ENCODE peak calls at places on chromosomes 5 and 9, in nine cellular contexts. Y is neuronal stem cell, R is tibial nerve, X is left ventricle myocardium inferior, Q is PC-3, C is heart left ventricle, W is aorta, S is upper lobe of right lung, I is Peyer's patch. F is an unnamed sample.
A peak's percentile ranks its signal among the peaks of the same experiment; 100 is the strongest.

GRCh38 chr5:6686916-6687409 is 26.3 kb upstream of the TENT4A start:
- DNase-seq in Y (peak; percentile 69), R (no peak), X (no peak), Q (peak; percentile 62), C (no peak), W (no peak), S (no peak), I (no peak), F (peak; percentile 38)

GRCh38 chr5:139844472-139845145 is 49.0 kb downstream of the PSD2 start:
- DNase-seq in Y (peak; percentile 72), R (peak; percentile 39), X (peak; percentile 70), Q (peak; percentile 74), C (peak; percentile 77), W (peak; percentile 92), S (peak; percentile 86), I (peak; percentile 67), F (peak; percentile 79)

GRCh38 chr5:83387041-83387440 is 84.5 kb upstream of the VCAN start:
- DNase-seq in Y (no peak), R (no peak), X (no peak), Q (peak; percentile 47), C (no peak), W (no peak), S (no peak), I (no peak), F (no peak)

GRCh38 chr9:79236466-79236865 is 335.3 kb upstream of the TLE4 start:
- DNase-seq in Y (no peak), R (no peak), X (no peak), Q (peak; percentile 8), C (no peak), W (no peak), S (no peak), I (no peak), F (no peak)

GRCh38 chr9:94860678-94861588 is 134.4 kb downstream of the AOPEP start:
- DNase-seq in Y (no peak), R (no peak), X (no peak), Q (no peak), C (no peak), W (no peak), S (no peak), I (no peak), F (no peak)

GRCh38 chr5:103027267-103027666 is 92.7 kb downstream of the GIN1 start:
- DNase-seq in Y (no peak), R (no peak), X (no peak), Q (no peak), C (no peak), W (no peak), S (no peak), I (no peak), F (no peak)

GRCh38 chr9:3848445-3849114 is 322.8 kb upstream of the RFX3 start:
- DNase-seq in Y (peak; percentile 68), R (no peak), X (no peak), Q (peak; percentile 43), C (no peak), W (no peak), S (no peak), I (no peak), F (no peak)

GRCh38 chr5:109485030-109485429 is 75.3 kb upstream of the PJA2 start:
- DNase-seq in Y (no peak), R (peak; percentile 33), X (peak; percentile 65), Q (no peak), C (peak; percentile 70), W (peak; percentile 85), S (peak; percentile 76), I (peak; percentile 71), F (peak; percentile 65)

GRCh38 chr9:4801156-4801555 is 8.4 kb downstream of the RCL1 start:
- DNase-seq in Y (no peak), R (no peak), X (no peak), Q (no peak), C (no peak), W (no peak), S (no peak), I (no peak), F (no peak)

GRCh38 chr5:75510836-75511434 is 494 bp downstream of the CERT1 start:
- DNase-seq in Y (peak; percentile 23), R (no peak), X (peak; percentile 50), Q (peak; percentile 5), C (peak; percentile 76), W (peak; percentile 86), S (peak; percentile 83), I (peak; percentile 87), F (peak; percentile 44)

GRCh38 chr9:68750179-68750685 is 45.2 kb downstream of the PIP5K1B start:
- DNase-seq in Y (no peak), R (no peak), X (no peak), Q (no peak), C (no peak), W (no peak), S (no peak), I (no peak), F (no peak)

GRCh38 chr5:159091596-159091995 is 8.1 kb downstream of the EBF1 start:
- DNase-seq in Y (no peak), R (no peak), X (no peak), Q (no peak), C (no peak), W (no peak), S (no peak), I (no peak), F (no peak)

GRCh38 chr5:80912479-80912878 is 47.7 kb upstream of the RASGRF2 start:
- DNase-seq in Y (no peak), R (no peak), X (no peak), Q (peak; percentile 60), C (no peak), W (no peak), S (no peak), I (no peak), F (no peak)

DNA sequence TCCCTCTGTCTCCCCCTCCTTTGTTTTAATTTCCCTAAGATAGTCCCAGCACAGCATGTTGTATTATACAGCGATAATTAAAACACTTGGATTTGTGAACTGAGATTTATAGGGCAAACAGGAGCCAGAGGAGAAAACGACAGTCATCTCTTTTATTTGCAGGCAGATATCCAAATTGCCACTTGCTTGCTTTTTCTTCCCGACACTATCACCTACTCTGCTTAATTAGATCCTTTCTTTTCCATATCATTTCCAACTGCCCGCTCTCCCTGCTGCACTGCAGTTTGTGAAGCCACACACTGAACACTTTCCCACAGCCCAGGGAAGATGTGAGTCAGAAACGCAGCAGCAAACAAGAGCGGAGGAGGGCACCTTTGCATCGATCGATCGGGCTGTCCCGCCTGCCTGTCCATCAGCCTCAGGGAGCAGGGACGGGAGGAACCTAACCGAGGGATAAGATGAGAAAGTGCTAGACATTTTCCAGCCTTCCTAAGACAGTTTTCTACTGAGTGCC is 35.8 kb upstream of the SPRY4 start:
- DNase-seq in Y (no peak), R (no peak), X (no peak), Q (peak; percentile 75), C (no peak), W (no peak), S (no peak), I (no peak), F (peak; percentile 66)
- H3K27ac ChIP-seq in Y (no peak overlapping the region), R (peak overlapping the region; percentile 37), X (no peak overlapping the region), Q (peak overlapping the region; percentile 36), C (no peak overlapping the region), W (no peak overlapping the region), S (no peak overlapping the region), I (peak overlapping the region; percentile 2), F (peak overlapping the region; percentile 35)

DNA sequence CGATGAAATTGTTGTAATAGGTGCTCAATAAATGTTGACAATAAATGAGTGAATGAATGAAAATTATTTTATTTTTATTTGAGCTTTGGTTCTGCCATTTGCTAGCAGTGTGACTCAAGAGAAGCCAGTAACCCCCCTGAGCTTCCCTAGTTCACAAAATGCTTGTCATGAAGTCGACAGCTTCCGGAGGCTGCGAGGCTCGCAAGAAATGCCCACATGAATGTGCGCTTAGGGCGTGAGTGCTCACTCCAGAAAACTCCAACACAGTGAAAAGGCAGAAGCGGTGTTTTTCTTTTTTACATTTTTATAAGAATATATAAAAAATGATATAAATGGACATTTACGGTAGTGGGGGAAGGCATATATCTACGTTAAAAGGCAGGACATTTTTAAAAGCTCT is 26.5 kb downstream of the CDKN2A start:
- DNase-seq in Y (no peak), R (no peak), X (no peak), Q (no peak), C (no peak), W (no peak), S (no peak), I (no peak), F (no peak)
- H3K4me1 ChIP-seq in Y (peaks cover 9% of the 10 kb centered on the region), R (peaks cover 37% of the 10 kb centered on the region), X (peaks cover 33% of the 10 kb centered on the region), Q (peaks cover 6% of the 10 kb centered on the region), C (peaks cover 17% of the 10 kb centered on the region), W (no peaks in the 10 kb centered on the region), S (peaks cover 12% of the 10 kb centered on the region), I (peaks cover 9% of the 10 kb centered on the region), F (peaks cover 14% of the 10 kb centered on the region)

DNA sequence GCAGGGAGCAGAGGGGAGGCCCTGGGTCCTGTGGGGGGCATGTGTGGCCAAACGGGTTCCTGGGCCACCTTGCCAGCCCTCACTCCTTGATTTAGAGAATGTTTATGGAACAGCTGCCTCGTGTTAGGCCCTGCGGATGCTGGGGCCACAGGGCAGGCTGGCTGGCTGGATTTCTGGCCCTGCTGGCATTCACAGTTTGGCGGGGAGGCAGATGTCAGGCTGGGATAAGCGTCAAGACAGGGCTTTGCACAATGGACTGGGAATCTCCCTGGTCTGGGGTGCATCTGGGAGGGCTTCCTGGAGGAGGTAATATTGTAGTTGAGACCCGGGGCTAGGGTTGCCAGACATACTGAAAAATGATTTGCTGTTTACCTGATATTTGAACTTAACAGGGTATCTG is 13.8 kb downstream of the NCS1 start:
- DNase-seq in Y (no peak), R (no peak), X (no peak), Q (no peak), C (no peak), W (no peak), S (no peak), I (no peak), F (no peak)
- H3K27ac ChIP-seq in Y (peak overlapping the region; percentile 82), R (peak overlapping the region; percentile 71), X (no peak overlapping the region), Q (no peak overlapping the region), C (peak overlapping the region; percentile 57), W (peak overlapping the region; percentile 96), S (peak overlapping the region; percentile 36), I (peak overlapping the region; percentile 64), F (peak overlapping the region; percentile 44)

GRCh38 chr5:55988979-55989612 is 5.7 kb downstream of the IL6ST start:
- DNase-seq in Y (no peak), R (no peak), X (no peak), Q (no peak), C (no peak), W (no peak), S (no peak), I (no peak), F (no peak)

GRCh38 chr5:55993013-55993412 is 1.8 kb downstream of the IL6ST start:
- DNase-seq in Y (no peak), R (no peak), X (no peak), Q (peak; percentile 46), C (no peak), W (no peak), S (no peak), I (no peak), F (no peak)

GRCh38 chr5:55986931-55987330 is 7.8 kb downstream of the IL6ST start:
- DNase-seq in Y (no peak), R (no peak), X (no peak), Q (no peak), C (no peak), W (no peak), S (no peak), I (no peak), F (no peak)

GRCh38 chr5:55991768-55992486 is 2.8 kb downstream of the IL6ST start:
- DNase-seq in Y (no peak), R (no peak), X (no peak), Q (no peak), C (no peak), W (no peak), S (no peak), I (no peak), F (no peak)

DNA sequence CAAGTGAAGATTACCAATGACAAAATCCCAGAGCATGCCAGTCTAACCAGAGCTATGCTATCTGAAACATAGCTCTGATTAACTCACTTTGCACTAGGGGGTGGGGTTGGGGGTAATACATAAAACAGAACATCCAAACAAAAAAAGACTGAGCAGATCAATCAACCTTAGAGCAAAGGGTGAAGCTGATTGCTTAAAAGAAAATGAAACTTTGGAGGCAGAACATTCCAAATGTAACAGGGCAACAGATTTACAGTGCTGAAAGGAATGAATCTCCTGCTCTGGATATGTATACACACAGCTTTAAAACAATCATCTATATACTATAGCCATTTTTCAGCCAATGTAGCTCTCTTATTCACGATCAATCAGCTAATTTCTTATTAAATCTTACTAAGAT is 4.9 kb downstream of the IL6ST start:
- DNase-seq in Y (no peak), R (no peak), X (no peak), Q (no peak), C (no peak), W (no peak), S (no peak), I (no peak), F (no peak)
- H3K4me1 ChIP-seq in Y (peaks cover 10% of the 10 kb centered on the region), R (peaks cover 70% of the 10 kb centered on the region), X (peaks cover 89% of the 10 kb centered on the region), Q (peaks cover 12% of the 10 kb centered on the region), C (peaks cover 47% of the 10 kb centered on the region), W (peaks cover 3% of the 10 kb centered on the region), S (peaks cover 30% of the 10 kb centered on the region), I (no peaks in the 10 kb centered on the region), F (peaks cover 47% of the 10 kb centered on the region)